ENCODE peak calls at places on chromosomes 7 and 10, in ten cellular contexts. One of them, this sample, is unnamed.
A peak's percentile ranks its signal among the peaks of the same experiment; 100 is the strongest.

GRCh38 chr10:16314259-16314658 is 122.6 kb upstream of the PTER start:
- DNase-seq in activated T-cell treated with anti-CD3 and anti-CD28 coated beads for 4 hours: no peak
- DNase-seq in fibroblast of gingiva: no peak
- DNase-seq in T-helper 1 cell: no peak
- DNase-seq in H7: peak; percentile 40
- DNase-seq in stimulated activated CD8-positive, alpha-beta memory T cell treated with anti-CD3 and anti-CD28 coated beads, Interleukin-12 subunit alpha, Interleukin-12 subunit beta, amount 100 ng/mL, for 4 hours: no peak
- DNase-seq in kidney tubule cell: no peak
- DNase-seq in NCI-H774: no peak
- DNase-seq in GM10248: peak; percentile 10
- DNase-seq in T-helper 9 cell: no peak
- DNase-seq in this sample: no peak

GRCh38 chr7:47347346-47347745 is 234.6 kb downstream of the TNS3 start:
- DNase-seq in activated T-cell treated with anti-CD3 and anti-CD28 coated beads for 4 hours: no peak
- DNase-seq in fibroblast of gingiva: no peak
- DNase-seq in T-helper 1 cell: no peak
- DNase-seq in H7: no peak
- DNase-seq in stimulated activated CD8-positive, alpha-beta memory T cell treated with anti-CD3 and anti-CD28 coated beads, Interleukin-12 subunit alpha, Interleukin-12 subunit beta, amount 100 ng/mL, for 4 hours: no peak
- DNase-seq in kidney tubule cell: no peak
- DNase-seq in NCI-H774: no peak
- DNase-seq in GM10248: no peak
- DNase-seq in T-helper 9 cell: no peak
- DNase-seq in this sample: no peak

GRCh38 chr10:132107211-132107946 is 41.6 kb downstream of the JAKMIP3 start:
- DNase-seq in activated T-cell treated with anti-CD3 and anti-CD28 coated beads for 4 hours: no peak
- DNase-seq in fibroblast of gingiva: no peak
- DNase-seq in T-helper 1 cell: no peak
- DNase-seq in H7: no peak
- DNase-seq in stimulated activated CD8-positive, alpha-beta memory T cell treated with anti-CD3 and anti-CD28 coated beads, Interleukin-12 subunit alpha, Interleukin-12 subunit beta, amount 100 ng/mL, for 4 hours: no peak
- DNase-seq in kidney tubule cell: peak; percentile 53
- DNase-seq in NCI-H774: no peak
- DNase-seq in GM10248: no peak
- DNase-seq in T-helper 9 cell: no peak
- DNase-seq in this sample: no peak

GRCh38 chr10:45421231-45422097 is 47.4 kb downstream of the ALOX5 start:
- DNase-seq in activated T-cell treated with anti-CD3 and anti-CD28 coated beads for 4 hours: no peak
- DNase-seq in fibroblast of gingiva: no peak
- DNase-seq in T-helper 1 cell: peak; percentile 83
- DNase-seq in H7: no peak
- DNase-seq in stimulated activated CD8-positive, alpha-beta memory T cell treated with anti-CD3 and anti-CD28 coated beads, Interleukin-12 subunit alpha, Interleukin-12 subunit beta, amount 100 ng/mL, for 4 hours: no peak
- DNase-seq in kidney tubule cell: no peak
- DNase-seq in NCI-H774: no peak
- DNase-seq in GM10248: no peak
- DNase-seq in T-helper 9 cell: no peak
- DNase-seq in this sample: no peak

GRCh38 chr7:154289119-154289518 is 236.9 kb downstream of the DPP6 start:
- DNase-seq in activated T-cell treated with anti-CD3 and anti-CD28 coated beads for 4 hours: no peak
- DNase-seq in fibroblast of gingiva: no peak
- DNase-seq in T-helper 1 cell: no peak
- DNase-seq in H7: no peak
- DNase-seq in stimulated activated CD8-positive, alpha-beta memory T cell treated with anti-CD3 and anti-CD28 coated beads, Interleukin-12 subunit alpha, Interleukin-12 subunit beta, amount 100 ng/mL, for 4 hours: no peak
- DNase-seq in kidney tubule cell: no peak
- DNase-seq in NCI-H774: no peak
- DNase-seq in GM10248: no peak
- DNase-seq in T-helper 9 cell: no peak
- DNase-seq in this sample: no peak

GRCh38 chr10:16811765-16812164 is 5.5 kb downstream of the RSU1 start:
- DNase-seq in activated T-cell treated with anti-CD3 and anti-CD28 coated beads for 4 hours: no peak
- DNase-seq in fibroblast of gingiva: no peak
- DNase-seq in T-helper 1 cell: no peak
- DNase-seq in H7: no peak
- DNase-seq in stimulated activated CD8-positive, alpha-beta memory T cell treated with anti-CD3 and anti-CD28 coated beads, Interleukin-12 subunit alpha, Interleukin-12 subunit beta, amount 100 ng/mL, for 4 hours: no peak
- DNase-seq in kidney tubule cell: no peak
- DNase-seq in NCI-H774: no peak
- DNase-seq in GM10248: no peak
- DNase-seq in T-helper 9 cell: no peak
- DNase-seq in this sample: no peak

GRCh38 chr7:157785021-157785441 is 448.2 kb downstream of the DNAJB6 start:
- DNase-seq in activated T-cell treated with anti-CD3 and anti-CD28 coated beads for 4 hours: no peak
- DNase-seq in fibroblast of gingiva: no peak
- DNase-seq in T-helper 1 cell: no peak
- DNase-seq in H7: no peak
- DNase-seq in stimulated activated CD8-positive, alpha-beta memory T cell treated with anti-CD3 and anti-CD28 coated beads, Interleukin-12 subunit alpha, Interleukin-12 subunit beta, amount 100 ng/mL, for 4 hours: no peak
- DNase-seq in kidney tubule cell: no peak
- DNase-seq in NCI-H774: no peak
- DNase-seq in GM10248: no peak
- DNase-seq in T-helper 9 cell: no peak
- DNase-seq in this sample: no peak

GRCh38 chr7:20219446-20220292 is 2.5 kb upstream of the MACC1 start:
- DNase-seq in activated T-cell treated with anti-CD3 and anti-CD28 coated beads for 4 hours: no peak
- DNase-seq in fibroblast of gingiva: peak; percentile 68
- DNase-seq in T-helper 1 cell: no peak
- DNase-seq in H7: no peak
- DNase-seq in stimulated activated CD8-positive, alpha-beta memory T cell treated with anti-CD3 and anti-CD28 coated beads, Interleukin-12 subunit alpha, Interleukin-12 subunit beta, amount 100 ng/mL, for 4 hours: no peak
- DNase-seq in kidney tubule cell: peak; percentile 98
- DNase-seq in NCI-H774: peak; percentile 88
- DNase-seq in GM10248: peak; percentile 54
- DNase-seq in T-helper 9 cell: no peak
- DNase-seq in this sample: peak; percentile 99

GRCh38 chr10:62454696-62455451 is 80.7 kb downstream of the ZNF365 start:
- DNase-seq in activated T-cell treated with anti-CD3 and anti-CD28 coated beads for 4 hours: no peak
- DNase-seq in fibroblast of gingiva: peak; percentile 27
- DNase-seq in T-helper 1 cell: no peak
- DNase-seq in H7: no peak
- DNase-seq in stimulated activated CD8-positive, alpha-beta memory T cell treated with anti-CD3 and anti-CD28 coated beads, Interleukin-12 subunit alpha, Interleukin-12 subunit beta, amount 100 ng/mL, for 4 hours: no peak
- DNase-seq in kidney tubule cell: peak; percentile 43
- DNase-seq in NCI-H774: no peak
- DNase-seq in GM10248: no peak
- DNase-seq in T-helper 9 cell: no peak
- DNase-seq in this sample: no peak

GRCh38 chr10:17200885-17201164 is 647 bp downstream of the TRDMT1 start:
- DNase-seq in activated T-cell treated with anti-CD3 and anti-CD28 coated beads for 4 hours: peak; percentile 14
- DNase-seq in fibroblast of gingiva: peak; percentile 57
- DNase-seq in T-helper 1 cell: peak; percentile 40
- DNase-seq in H7: no peak
- DNase-seq in stimulated activated CD8-positive, alpha-beta memory T cell treated with anti-CD3 and anti-CD28 coated beads, Interleukin-12 subunit alpha, Interleukin-12 subunit beta, amount 100 ng/mL, for 4 hours: no peak
- DNase-seq in kidney tubule cell: peak; percentile 68
- DNase-seq in NCI-H774: no peak
- DNase-seq in GM10248: no peak
- DNase-seq in T-helper 9 cell: no peak
- DNase-seq in this sample: no peak

GRCh38 chr7:28954936-28955335 is 3.2 kb downstream of the TRIL start:
- DNase-seq in activated T-cell treated with anti-CD3 and anti-CD28 coated beads for 4 hours: no peak
- DNase-seq in fibroblast of gingiva: no peak
- DNase-seq in T-helper 1 cell: no peak
- DNase-seq in H7: peak; percentile 59
- DNase-seq in stimulated activated CD8-positive, alpha-beta memory T cell treated with anti-CD3 and anti-CD28 coated beads, Interleukin-12 subunit alpha, Interleukin-12 subunit beta, amount 100 ng/mL, for 4 hours: no peak
- DNase-seq in kidney tubule cell: no peak
- DNase-seq in NCI-H774: no peak
- DNase-seq in GM10248: no peak
- DNase-seq in T-helper 9 cell: no peak
- DNase-seq in this sample: no peak

GRCh38 chr10:60894816-60895215 is 49.2 kb downstream of the RHOBTB1 start:
- DNase-seq in activated T-cell treated with anti-CD3 and anti-CD28 coated beads for 4 hours: no peak
- DNase-seq in fibroblast of gingiva: peak; percentile 12
- DNase-seq in T-helper 1 cell: no peak
- DNase-seq in H7: no peak
- DNase-seq in stimulated activated CD8-positive, alpha-beta memory T cell treated with anti-CD3 and anti-CD28 coated beads, Interleukin-12 subunit alpha, Interleukin-12 subunit beta, amount 100 ng/mL, for 4 hours: no peak
- DNase-seq in kidney tubule cell: peak; percentile 13
- DNase-seq in NCI-H774: no peak
- DNase-seq in GM10248: no peak
- DNase-seq in T-helper 9 cell: no peak
- DNase-seq in this sample: no peak

GRCh38 chr10:72309290-72310240 is 35.8 kb downstream of the DDIT4 start:
- DNase-seq in activated T-cell treated with anti-CD3 and anti-CD28 coated beads for 4 hours: no peak
- DNase-seq in fibroblast of gingiva: peak; percentile 49
- DNase-seq in T-helper 1 cell: no peak
- DNase-seq in H7: peak; percentile 34
- DNase-seq in stimulated activated CD8-positive, alpha-beta memory T cell treated with anti-CD3 and anti-CD28 coated beads, Interleukin-12 subunit alpha, Interleukin-12 subunit beta, amount 100 ng/mL, for 4 hours: no peak
- DNase-seq in kidney tubule cell: no peak
- DNase-seq in NCI-H774: no peak
- DNase-seq in GM10248: no peak
- DNase-seq in T-helper 9 cell: no peak
- DNase-seq in this sample: no peak

GRCh38 chr10:118850418-118851061 is 95.8 kb upstream of the CACUL1 start:
- DNase-seq in activated T-cell treated with anti-CD3 and anti-CD28 coated beads for 4 hours: peak; percentile 44
- DNase-seq in fibroblast of gingiva: peak; percentile 42
- DNase-seq in T-helper 1 cell: peak; percentile 62
- DNase-seq in H7: peak; percentile 80
- DNase-seq in stimulated activated CD8-positive, alpha-beta memory T cell treated with anti-CD3 and anti-CD28 coated beads, Interleukin-12 subunit alpha, Interleukin-12 subunit beta, amount 100 ng/mL, for 4 hours: peak; percentile 19
- DNase-seq in kidney tubule cell: peak; percentile 70
- DNase-seq in NCI-H774: peak; percentile 1
- DNase-seq in GM10248: peak; percentile 58
- DNase-seq in T-helper 9 cell: peak; percentile 44
- DNase-seq in this sample: peak; percentile 27

GRCh38 chr7:151769189-151769821 is 107.6 kb downstream of the PRKAG2 start:
- DNase-seq in activated T-cell treated with anti-CD3 and anti-CD28 coated beads for 4 hours: peak; percentile 7
- DNase-seq in fibroblast of gingiva: no peak
- DNase-seq in T-helper 1 cell: peak; percentile 80
- DNase-seq in H7: no peak
- DNase-seq in stimulated activated CD8-positive, alpha-beta memory T cell treated with anti-CD3 and anti-CD28 coated beads, Interleukin-12 subunit alpha, Interleukin-12 subunit beta, amount 100 ng/mL, for 4 hours: peak; percentile 13
- DNase-seq in kidney tubule cell: no peak
- DNase-seq in NCI-H774: no peak
- DNase-seq in GM10248: peak; percentile 51
- DNase-seq in T-helper 9 cell: no peak
- DNase-seq in this sample: no peak

GRCh38 chr10:22505923-22506685 is 160.8 kb downstream of the SPAG6 start:
- DNase-seq in activated T-cell treated with anti-CD3 and anti-CD28 coated beads for 4 hours: peak; percentile 31
- DNase-seq in fibroblast of gingiva: no peak
- DNase-seq in T-helper 1 cell: peak; percentile 20
- DNase-seq in H7: no peak
- DNase-seq in stimulated activated CD8-positive, alpha-beta memory T cell treated with anti-CD3 and anti-CD28 coated beads, Interleukin-12 subunit alpha, Interleukin-12 subunit beta, amount 100 ng/mL, for 4 hours: peak; percentile 61
- DNase-seq in kidney tubule cell: no peak
- DNase-seq in NCI-H774: no peak
- DNase-seq in GM10248: peak; percentile 28
- DNase-seq in T-helper 9 cell: no peak
- DNase-seq in this sample: no peak

GRCh38 chr10:131946880-131947279 is 34.8 kb downstream of the BNIP3 start:
- DNase-seq in activated T-cell treated with anti-CD3 and anti-CD28 coated beads for 4 hours: no peak
- DNase-seq in fibroblast of gingiva: no peak
- DNase-seq in T-helper 1 cell: no peak
- DNase-seq in H7: no peak
- DNase-seq in stimulated activated CD8-positive, alpha-beta memory T cell treated with anti-CD3 and anti-CD28 coated beads, Interleukin-12 subunit alpha, Interleukin-12 subunit beta, amount 100 ng/mL, for 4 hours: no peak
- DNase-seq in kidney tubule cell: no peak
- DNase-seq in NCI-H774: no peak
- DNase-seq in GM10248: no peak
- DNase-seq in T-helper 9 cell: no peak
- DNase-seq in this sample: no peak

GRCh38 chr10:102540023-102540422 is 36.3 kb downstream of the SUFU start:
- DNase-seq in activated T-cell treated with anti-CD3 and anti-CD28 coated beads for 4 hours: no peak
- DNase-seq in fibroblast of gingiva: peak; percentile 14
- DNase-seq in T-helper 1 cell: no peak
- DNase-seq in H7: peak; percentile 40
- DNase-seq in stimulated activated CD8-positive, alpha-beta memory T cell treated with anti-CD3 and anti-CD28 coated beads, Interleukin-12 subunit alpha, Interleukin-12 subunit beta, amount 100 ng/mL, for 4 hours: no peak
- DNase-seq in kidney tubule cell: peak; percentile 33
- DNase-seq in NCI-H774: no peak
- DNase-seq in GM10248: peak; percentile 43
- DNase-seq in T-helper 9 cell: no peak
- DNase-seq in this sample: peak; percentile 12

GRCh38 chr7:128112781-128113221 is 81.6 kb upstream of the LRRC4 start:
- DNase-seq in activated T-cell treated with anti-CD3 and anti-CD28 coated beads for 4 hours: no peak
- DNase-seq in fibroblast of gingiva: no peak
- DNase-seq in T-helper 1 cell: no peak
- DNase-seq in H7: no peak
- DNase-seq in stimulated activated CD8-positive, alpha-beta memory T cell treated with anti-CD3 and anti-CD28 coated beads, Interleukin-12 subunit alpha, Interleukin-12 subunit beta, amount 100 ng/mL, for 4 hours: no peak
- DNase-seq in kidney tubule cell: no peak
- DNase-seq in NCI-H774: no peak
- DNase-seq in GM10248: no peak
- DNase-seq in T-helper 9 cell: no peak
- DNase-seq in this sample: no peak

GRCh38 chr7:5824297-5824610 is 42.8 kb upstream of the RNF216 start:
- DNase-seq in activated T-cell treated with anti-CD3 and anti-CD28 coated beads for 4 hours: peak; percentile 54
- DNase-seq in fibroblast of gingiva: no peak
- DNase-seq in T-helper 1 cell: peak; percentile 25
- DNase-seq in H7: no peak
- DNase-seq in stimulated activated CD8-positive, alpha-beta memory T cell treated with anti-CD3 and anti-CD28 coated beads, Interleukin-12 subunit alpha, Interleukin-12 subunit beta, amount 100 ng/mL, for 4 hours: peak; percentile 22
- DNase-seq in kidney tubule cell: no peak
- DNase-seq in NCI-H774: no peak
- DNase-seq in GM10248: peak; percentile 15
- DNase-seq in T-helper 9 cell: peak; percentile 38
- DNase-seq in this sample: no peak